ENCODE peak calls at places on chromosomes 2 and 18, in seven cellular contexts. L is fibroblast of lung; B is breast epithelium; J is CD4-positive, CD25-positive, alpha-beta regulatory T cell; M is left lung; E is CD4-positive, alpha-beta memory T cell; O is AG04450. Q is an unnamed sample.
A peak's percentile ranks its signal among the peaks of the same experiment; 100 is the strongest.

GRCh38 chr2:44949329-44950151 is 8.0 kb downstream of the SIX3 start:
- DNase-seq in O (no peak), M (no peak), E (no peak), B (no peak), L (peak; percentile 51), J (no peak), Q (no peak)

GRCh38 chr18:25898965-25899364 is 191.4 kb downstream of the SS18 start:
- DNase-seq in J (no peak), E (no peak), L (no peak), M (no peak), O (no peak), B (no peak), Q (no peak)

GRCh38 chr2:61722311-61722710 is 131.5 kb downstream of the FAM161A start:
- DNase-seq in L (no peak), J (no peak), E (no peak), M (no peak), B (no peak), O (no peak), Q (no peak)

GRCh38 chr2:218878941-218879761 is 1.5 kb upstream of the WNT10A start:
- DNase-seq in M (no peak), L (no peak), J (no peak), B (no peak), E (no peak), O (no peak), Q (no peak)

GRCh38 chr18:43620936-43621335 is 343.6 kb upstream of the SYT4 start:
- DNase-seq in L (peak; percentile 39), M (no peak), O (no peak), B (no peak), J (no peak), E (no peak), Q (no peak)

GRCh38 chr2:8669157-8669852 is 12.6 kb upstream of the ID2 start:
- DNase-seq in J (no peak), B (peak; percentile 45), O (no peak), M (no peak), E (no peak), L (peak; percentile 11), Q (no peak)

GRCh38 chr2:131015764-131016163 is 77.5 kb downstream of the FAM168B start:
- DNase-seq in B (no peak), M (no peak), L (no peak), O (no peak), E (no peak), J (no peak), Q (no peak)

GRCh38 chr2:15142069-15142689 is 419.0 kb downstream of the NBAS start:
- DNase-seq in L (peak; percentile 4), J (peak; percentile 83), B (no peak), O (no peak), M (peak; percentile 36), E (peak; percentile 82), Q (peak; percentile 40)

GRCh38 chr18:74274690-74275089 is 17.1 kb downstream of the CYB5A start:
- DNase-seq in M (no peak), B (no peak), L (no peak), E (no peak), J (no peak), O (no peak), Q (no peak)

GRCh38 chr18:74273394-74273793 is 18.4 kb downstream of the CYB5A start:
- DNase-seq in J (no peak), B (no peak), O (no peak), M (no peak), E (no peak), L (no peak), Q (no peak)

GRCh38 chr18:74276609-74277008 is 15.2 kb downstream of the CYB5A start:
- DNase-seq in M (no peak), O (no peak), E (no peak), B (no peak), L (no peak), J (no peak), Q (no peak)

GRCh38 chr18:74278058-74278457 is 13.7 kb downstream of the CYB5A start:
- DNase-seq in E (no peak), B (no peak), J (no peak), L (no peak), O (no peak), M (no peak), Q (no peak)

GRCh38 chr18:74275736-74276135 is 16.0 kb downstream of the CYB5A start:
- DNase-seq in M (no peak), O (no peak), B (no peak), J (no peak), E (no peak), L (no peak), Q (no peak)
- H3K27me3 ChIP-seq in M (no peaks in the 10 kb centered on the region), O (no peaks in the 10 kb centered on the region), B (no peaks in the 10 kb centered on the region), J (no peaks in the 10 kb centered on the region), E (no peaks in the 10 kb centered on the region), L (no peaks in the 10 kb centered on the region), Q (no peaks in the 10 kb centered on the region)

GRCh38 chr18:10412933-10413332 is 41.5 kb upstream of the APCDD1 start:
- DNase-seq in O (no peak), E (no peak), J (no peak), M (no peak), B (peak; percentile 57), L (no peak), Q (no peak)
- H3K27ac ChIP-seq in O (no peak overlapping the region), E (no peak overlapping the region), J (no peak overlapping the region), M (no peak overlapping the region), B (peak overlapping the region; percentile 10), L (no peak overlapping the region), Q (no peak overlapping the region)

GRCh38 chr2:66366619-66367018 is 68.3 kb upstream of the MEIS1 start:
- DNase-seq in B (no peak), E (no peak), O (no peak), L (no peak), J (no peak), M (no peak), Q (no peak)

GRCh38 chr2:66362651-66363050 is 72.3 kb upstream of the MEIS1 start:
- DNase-seq in O (no peak), B (no peak), L (no peak), M (no peak), E (no peak), J (no peak), Q (no peak)

DNA sequence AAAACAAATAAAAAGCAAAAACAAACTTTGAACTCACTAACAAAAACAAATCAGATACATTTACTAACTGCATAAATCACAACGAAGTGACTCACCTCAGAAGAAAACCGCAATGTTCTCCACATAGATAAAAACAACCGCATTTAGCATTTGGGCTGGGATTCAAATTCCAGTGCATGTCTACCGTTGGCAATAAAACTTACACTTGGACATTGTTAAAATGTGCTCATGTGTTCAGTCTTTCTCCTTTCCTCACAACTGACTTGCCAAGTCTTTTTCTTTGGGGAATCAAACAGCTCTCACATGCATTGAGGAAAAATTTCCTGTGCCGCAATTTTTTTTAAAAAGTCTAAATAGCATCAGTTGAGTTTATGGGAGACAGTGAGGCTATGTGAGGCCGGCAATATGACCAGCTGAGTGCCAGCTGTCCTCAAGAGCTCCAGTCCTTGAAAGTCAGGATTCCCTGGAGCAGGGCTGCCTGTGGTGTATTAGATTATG is 70.4 kb upstream of the MEIS1 start:
- DNase-seq in E (no peak), M (no peak), L (peak; percentile 86), O (no peak), J (no peak), B (no peak), Q (no peak)
- H3K27me3 ChIP-seq in E (no peaks in the 10 kb centered on the region), M (no peaks in the 10 kb centered on the region), L (peaks cover 3% of the 10 kb centered on the region), O (peaks cover 7% of the 10 kb centered on the region), J (no peaks in the 10 kb centered on the region), B (no peaks in the 10 kb centered on the region), Q (no peaks in the 10 kb centered on the region)

DNA sequence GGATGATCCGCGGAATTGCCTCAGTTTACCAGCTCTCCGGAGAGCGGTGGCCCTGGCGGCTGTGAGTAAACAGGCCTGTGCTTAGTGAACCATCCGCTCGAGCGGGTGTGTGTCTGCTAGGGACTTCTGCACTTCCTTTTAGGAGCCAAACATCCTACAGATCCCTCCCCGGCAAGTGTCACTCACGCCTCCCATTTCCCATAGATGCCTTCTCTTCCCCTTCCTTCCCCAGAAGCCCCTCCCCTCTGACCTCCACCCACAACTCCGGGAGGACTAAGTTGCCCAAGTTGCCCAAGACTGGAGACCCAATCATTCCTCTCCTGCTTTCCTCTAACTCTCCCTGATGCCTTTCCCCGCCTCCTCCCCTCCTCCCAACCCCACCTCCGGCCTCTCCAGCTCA is 2.9 kb downstream of the C1QL2 start:
- DNase-seq in B (no peak), M (no peak), E (no peak), O (no peak), L (no peak), J (no peak), Q (no peak)
- H3K27ac ChIP-seq in B (no peak overlapping the region), M (no peak overlapping the region), E (no peak overlapping the region), O (no peak overlapping the region), L (no peak overlapping the region), J (no peak overlapping the region), Q (no peak overlapping the region)

Q was measured in CD4-positive, alpha-beta T cell.